ENCODE peak calls at places on chromosome 1, in nine cellular contexts. C is effector CD4-positive, alpha-beta T cell; N is T-helper 9 cell; B is H54; U is Ammon's horn; O is stimulated activated CD8-positive, alpha-beta memory T cell treated with anti-CD3 and anti-CD28 coated beads, Interleukin-2, amount 100 ng/mL, for 48 hours; V is NCI-H1092; W is HTR-8/SVneo; D is iris pigment epithelial cell. L is an unnamed sample.

GRCh38 chr1:154809436-154810413 is 60.4 kb downstream of the KCNN3 start:
- DNase-seq in C (no peak), N (no peak), B (peak; percentile 91), U (no peak), O (no peak), V (no peak), W (peak; percentile 46), D (peak; percentile 57), L (no peak)

GRCh38 chr1:8516793-8517556 is 199.1 kb downstream of the SLC45A1 start:
- DNase-seq in C (no peak), N (no peak), B (no peak), U (peak; percentile 77), O (no peak), V (no peak), W (no peak), D (peak; percentile 50), L (peak; percentile 62)

GRCh38 chr1:225474986-225475820 is 47.4 kb upstream of the LBR start:
- DNase-seq in C (peak; percentile 61), N (peak; percentile 62), B (peak; percentile 82), U (peak; percentile 73), O (peak; percentile 51), V (peak; percentile 32), W (peak; percentile 87), D (peak; percentile 62), L (no peak)

GRCh38 chr1:113320972-113321680 is 69.2 kb upstream of the MAGI3 start:
- DNase-seq in C (no peak), N (no peak), B (no peak), U (no peak), O (no peak), V (no peak), W (no peak), D (peak; percentile 32), L (no peak)

GRCh38 chr1:74199504-74199903 is 1.5 kb downstream of the FPGT start:
- DNase-seq in C (no peak), N (no peak), B (no peak), U (no peak), O (no peak), V (no peak), W (no peak), D (no peak), L (no peak)

GRCh38 chr1:164733070-164733469 is 174.1 kb downstream of the PBX1 start:
- DNase-seq in C (no peak), N (no peak), B (peak; percentile 15), U (no peak), O (no peak), V (no peak), W (no peak), D (peak; percentile 91), L (no peak)

GRCh38 chr1:31482478-31483011 is 69.5 kb downstream of the SERINC2 start:
- DNase-seq in C (no peak), N (no peak), B (no peak), U (peak; percentile 8), O (no peak), V (no peak), W (no peak), D (no peak), L (no peak)

GRCh38 chr1:3907031-3907534 is 7.0 kb upstream of the C1orf174 start:
- DNase-seq in C (no peak), N (no peak), B (no peak), U (no peak), O (peak; percentile 39), V (no peak), W (no peak), D (no peak), L (no peak)

GRCh38 chr1:14572861-14573260 is 25.6 kb upstream of the KAZN start:
- DNase-seq in C (no peak), N (no peak), B (no peak), U (no peak), O (no peak), V (no peak), W (no peak), D (no peak), L (no peak)

GRCh38 chr1:229888157-229888556 is 178.9 kb upstream of the GALNT2 start:
- DNase-seq in C (no peak), N (no peak), B (no peak), U (no peak), O (no peak), V (no peak), W (no peak), D (no peak), L (no peak)

GRCh38 chr1:175731581-175731980 is 11.8 kb downstream of the TNR start:
- DNase-seq in C (no peak), N (no peak), B (no peak), U (peak; percentile 58), O (no peak), V (no peak), W (no peak), D (no peak), L (no peak)

GRCh38 chr1:62452951-62453350 is 16.1 kb downstream of the USP1 start:
- DNase-seq in C (no peak), N (no peak), B (peak; percentile 14), U (no peak), O (no peak), V (no peak), W (no peak), D (peak; percentile 19), L (no peak)

GRCh38 chr1:175221548-175222175 is 29.1 kb upstream of the KIAA0040 start:
- DNase-seq in C (no peak), N (no peak), B (no peak), U (no peak), O (no peak), V (no peak), W (no peak), D (no peak), L (no peak)

GRCh38 chr1:11187936-11188335 is 1.2 kb upstream of the ANGPTL7 start:
- DNase-seq in C (no peak), N (no peak), B (no peak), U (no peak), O (no peak), V (no peak), W (no peak), D (no peak), L (no peak)

GRCh38 chr1:27528701-27529637 is 39.0 kb upstream of the WASF2 start:
- DNase-seq in C (no peak), N (no peak), B (no peak), U (peak; percentile 85), O (no peak), V (peak; percentile 71), W (no peak), D (no peak), L (no peak)

GRCh38 chr1:152348447-152348846 is 11.4 kb downstream of the FLG2 start:
- DNase-seq in C (no peak), N (no peak), B (no peak), U (no peak), O (no peak), V (no peak), W (no peak), D (peak; percentile 8), L (no peak)

GRCh38 chr1:51230501-51231078 is 5.5 kb upstream of the RNF11 start:
- DNase-seq in C (no peak), N (no peak), B (no peak), U (no peak), O (no peak), V (no peak), W (no peak), D (no peak), L (no peak)

GRCh38 chr1:178918328-178918727 is 47.5 kb upstream of the ANGPTL1 start:
- DNase-seq in C (no peak), N (no peak), B (no peak), U (no peak), O (no peak), V (no peak), W (no peak), D (no peak), L (no peak)

GRCh38 chr1:150895618-150896017 is 8.7 kb downstream of the CTXND2 start:
- DNase-seq in C (no peak), N (no peak), B (no peak), U (no peak), O (no peak), V (no peak), W (peak; percentile 66), D (peak; percentile 60), L (no peak)

GRCh38 chr1:154998818-154999650 is 3.6 kb upstream of the ZBTB7B start:
- DNase-seq in C (peak; percentile 39), N (peak; percentile 47), B (no peak), U (peak; percentile 68), O (peak; percentile 81), V (no peak), W (no peak), D (peak; percentile 51), L (no peak)

GRCh38 chr1:175360016-175360415 is 167.4 kb upstream of the KIAA0040 start:
- DNase-seq in C (no peak), N (no peak), B (no peak), U (no peak), O (no peak), V (no peak), W (no peak), D (no peak), L (no peak)

GRCh38 chr1:180967558-180967957 is 54.9 kb downstream of the KIAA1614 start:
- DNase-seq in C (no peak), N (no peak), B (no peak), U (no peak), O (no peak), V (no peak), W (no peak), D (no peak), L (no peak)

GRCh38 chr1:154403300-154403943 is 1.7 kb upstream of the IL6R start:
- DNase-seq in C (no peak), N (no peak), B (no peak), U (no peak), O (no peak), V (no peak), W (no peak), D (no peak), L (no peak)

GRCh38 chr1:66532798-66533783 is 862 bp upstream of the SGIP1 start:
- DNase-seq in C (no peak), N (no peak), B (no peak), U (peak; percentile 28), O (no peak), V (peak; percentile 64), W (no peak), D (peak; percentile 91), L (peak; percentile 54)

GRCh38 chr1:152111515-152111968 is 3.7 kb downstream of the TCHH start:
- DNase-seq in C (no peak), N (no peak), B (no peak), U (peak; percentile 21), O (no peak), V (peak; percentile 12), W (no peak), D (peak; percentile 64), L (no peak)

GRCh38 chr1:85275701-85276289 is 637 bp downstream of the BCL10 start:
- DNase-seq in C (peak; percentile 25), N (peak; percentile 8), B (no peak), U (no peak), O (no peak), V (no peak), W (no peak), D (peak; percentile 31), L (no peak)

GRCh38 chr1:110390692-110391232 is at the start of gene SLC16A4:
- DNase-seq in C (no peak), N (no peak), B (no peak), U (peak; percentile 45), O (no peak), V (no peak), W (no peak), D (peak; percentile 91), L (peak; percentile 62)

GRCh38 chr1:98221926-98222325 is 301.1 kb upstream of the DPYD start:
- DNase-seq in C (no peak), N (no peak), B (no peak), U (peak; percentile 2), O (no peak), V (no peak), W (no peak), D (no peak), L (no peak)

GRCh38 chr1:58898739-58899580 is 115.1 kb upstream of the JUN start:
- DNase-seq in C (no peak), N (no peak), B (no peak), U (peak; percentile 54), O (no peak), V (no peak), W (no peak), D (no peak), L (no peak)

GRCh38 chr1:156402621-156403020 is 33.6 kb downstream of the RHBG start:
- DNase-seq in C (no peak), N (no peak), B (no peak), U (no peak), O (no peak), V (no peak), W (no peak), D (no peak), L (no peak)

GRCh38 chr1:5994713-5995621 is 2.7 kb upstream of the NPHP4 start:
- DNase-seq in C (peak; percentile 54), N (peak; percentile 58), B (no peak), U (no peak), O (peak; percentile 31), V (no peak), W (no peak), D (no peak), L (no peak)